ENCODE peak calls at places on chromosomes 3 and 15, in seven cellular contexts. O, N, I, K, M, D and F are unnamed samples.

GRCh38 chr3:150871192-150871591 is 34.0 kb downstream of the MINDY4B start:
- DNase-seq in O (no peak), N (no peak), I (peak), K (no peak), M (no peak), D (no peak), F (no peak)

GRCh38 chr3:138812806-138813205 is 21.9 kb downstream of the PIK3CB start:
- DNase-seq in O (no peak), N (no peak), I (no peak), K (no peak), M (no peak), D (no peak), F (peak)

GRCh38 chr3:48034000-48034516 is 17.8 kb upstream of the MAP4 start:
- DNase-seq in O (peak), N (peak), I (peak), K (no peak), M (no peak), D (no peak), F (peak)

GRCh38 chr15:66293419-66294156 is at the start of gene DIS3L:
- DNase-seq in O (peak), N (peak), I (peak), K (peak), M (peak), D (peak), F (peak)

GRCh38 chr3:141804778-141805639 is 41.8 kb downstream of the GRK7 start:
- DNase-seq in O (no peak), N (no peak), I (no peak), K (no peak), M (no peak), D (no peak), F (no peak)

GRCh38 chr3:179942560-179943075 is 94.1 kb downstream of the PEX5L start:
- DNase-seq in O (no peak), N (no peak), I (no peak), K (no peak), M (no peak), D (no peak), F (no peak)

GRCh38 chr3:185318136-185318535 is 44.8 kb upstream of the MAP3K13 start:
- DNase-seq in O (peak), N (peak), I (peak), K (no peak), M (no peak), D (no peak), F (no peak)

GRCh38 chr15:48190932-48191573 is 412 bp upstream of the CTXN2 start:
- DNase-seq in O (peak), N (peak), I (peak), K (peak), M (peak), D (peak), F (peak)

GRCh38 chr3:168545591-168545990 is 449.9 kb upstream of the GOLIM4 start:
- DNase-seq in O (no peak), N (no peak), I (no peak), K (peak), M (no peak), D (no peak), F (no peak)

GRCh38 chr3:171186383-171186782 is 159.9 kb upstream of the SLC2A2 start:
- DNase-seq in O (no peak), N (no peak), I (no peak), K (no peak), M (no peak), D (no peak), F (no peak)

GRCh38 chr15:41499109-41499851 is 5.6 kb downstream of the ITPKA start:
- DNase-seq in O (no peak), N (no peak), I (peak), K (no peak), M (no peak), D (no peak), F (no peak)